ENCODE peak calls at places on chromosomes 1 and 21, in five cellular contexts. O is transverse colon, G is ovary, R is A673, F is left ventricle myocardium inferior. J is an unnamed sample.

GRCh38 chr1:198848206-198848605 is 209.4 kb downstream of the PTPRC start:
- DNase-seq in R (no peak), O (no peak), G (no peak), F (no peak), J (no peak)

GRCh38 chr21:45850181-45850580 is 131.4 kb upstream of the COL6A1 start:
- DNase-seq in G (peak; percentile 7), R (no peak), F (no peak), O (no peak), J (peak; percentile 37)

GRCh38 chr1:246785536-246786111 is 61.4 kb downstream of the SCCPDH start:
- DNase-seq in G (no peak), O (no peak), R (peak; percentile 23), F (no peak), J (no peak)

GRCh38 chr21:46550511-46550941 is 54.4 kb downstream of the S100B start:
- DNase-seq in R (no peak), F (no peak), G (no peak), O (no peak), J (no peak)

GRCh38 chr1:92934395-92935378 is 26.6 kb downstream of the DIPK1A start:
- DNase-seq in R (peak; percentile 87), O (peak; percentile 24), F (peak; percentile 38), G (no peak), J (no peak)

GRCh38 chr1:109969430-109969829 is 15.1 kb upstream of the AHCYL1 start:
- DNase-seq in F (no peak), O (no peak), R (no peak), G (no peak), J (no peak)

GRCh38 chr1:8767006-8767405 is 50.4 kb downstream of the RERE start:
- DNase-seq in R (peak; percentile 71), G (no peak), O (no peak), F (no peak), J (no peak)

GRCh38 chr21:38323721-38324591 is 67.2 kb downstream of the KCNJ15 start:
- DNase-seq in R (peak; percentile 7), G (no peak), F (no peak), O (no peak), J (no peak)

GRCh38 chr1:160855181-160855981 is 7.3 kb downstream of the CD244 start:
- DNase-seq in F (no peak), R (no peak), O (no peak), G (no peak), J (no peak)

GRCh38 chr1:173112129-173112528 is 61.4 kb upstream of the TNFSF18 start:
- DNase-seq in O (no peak), R (no peak), F (no peak), G (no peak), J (no peak)

GRCh38 chr1:200323856-200324400 is 85.9 kb downstream of the ZNF281 start:
- DNase-seq in O (no peak), F (no peak), G (no peak), R (no peak), J (no peak)

GRCh38 chr1:34740161-34740875 is 14.5 kb upstream of the GJB5 start:
- DNase-seq in F (no peak), O (peak; percentile 25), G (no peak), R (no peak), J (no peak)

GRCh38 chr1:216562383-216562782 is 139.1 kb upstream of the USH2A start:
- DNase-seq in G (no peak), O (no peak), R (peak; percentile 11), F (no peak), J (no peak)

GRCh38 chr1:216563096-216563495 is 139.8 kb upstream of the USH2A start:
- DNase-seq in O (no peak), R (no peak), F (no peak), G (no peak), J (no peak)

DNA sequence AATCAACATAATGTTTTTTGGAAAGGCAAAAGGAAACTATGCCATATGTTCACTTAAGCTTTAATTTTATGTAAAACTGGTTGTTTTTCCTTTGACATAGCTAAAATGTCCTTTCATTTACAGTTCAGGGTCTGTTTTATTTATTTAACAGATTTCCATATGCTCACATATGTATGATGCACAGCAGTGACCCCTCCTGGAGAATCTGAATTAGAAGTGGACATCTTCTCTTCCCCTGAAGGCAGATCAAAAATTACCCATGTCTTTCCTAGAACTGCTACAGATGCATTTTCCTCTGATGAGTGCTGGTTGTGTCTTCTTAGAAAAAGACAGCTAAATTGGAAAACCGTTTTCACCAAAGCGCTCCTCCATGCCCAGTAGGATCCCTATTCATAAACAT is 143.6 kb upstream of the USH2A start:
- DNase-seq in F (no peak), O (no peak), R (peak; percentile 41), G (no peak), J (no peak)
- TF ChIP-seq CTCF in F (no peak), O (no peak), R (peak; percentile 56), G (no peak), J (peak; percentile 45)

DNA sequence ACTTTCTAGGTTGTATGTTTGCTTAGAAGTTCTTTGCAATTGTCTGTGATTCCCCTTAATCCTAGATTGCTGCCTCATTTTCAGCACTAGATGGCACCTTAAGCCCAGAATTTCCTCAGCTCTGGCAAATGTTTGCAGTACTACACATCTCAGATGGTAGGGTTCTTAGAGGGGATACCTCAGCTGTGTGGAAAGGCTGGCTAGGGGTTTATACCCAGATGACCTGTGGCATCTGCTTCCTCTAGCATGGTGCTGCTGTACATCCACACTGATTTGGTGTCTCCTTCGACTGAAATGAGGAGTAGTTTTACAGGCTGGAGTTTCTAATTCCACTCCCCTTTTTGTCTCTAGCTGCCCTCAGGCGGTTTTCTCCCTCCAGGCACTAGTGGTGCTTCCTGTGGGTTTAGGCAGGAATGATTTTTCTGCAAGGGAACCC is 23.5 kb downstream of the ASB17 start:
- DNase-seq in R (peak; percentile 62), O (no peak), G (no peak), F (no peak), J (no peak)
- TF ChIP-seq CTCF in R (peak; percentile 68), O (no peak), G (no peak), F (no peak), J (peak; percentile 72)

GRCh38 chr21:39705849-39706248 is 39.1 kb upstream of the IGSF5 start:
- DNase-seq in F (no peak), R (no peak), G (no peak), O (no peak), J (no peak)
- TF ChIP-seq CTCF in F (no peak), R (no peak), G (no peak), O (no peak), J (no peak)

GRCh38 chr21:16310191-16310590 is 580.4 kb downstream of the USP25 start:
- DNase-seq in F (no peak), G (no peak), O (no peak), R (no peak), J (no peak)
- TF ChIP-seq CTCF in F (no peak), G (no peak), O (no peak), R (no peak), J (no peak)

J was measured in type B pancreatic cell.